ENCODE peak calls at places on chromosomes 11 and 22, in eight cellular contexts. F, E, I, O, S, T, K and Q are unnamed samples.
A peak's percentile ranks its signal among the peaks of the same experiment; 100 is the strongest.

GRCh38 chr11:33724644-33725035 is 11.6 kb downstream of the CD59 start:
- DNase-seq in F (peak; percentile 88), E (no peak), I (no peak), O (no peak), S (no peak), T (no peak), K (peak; percentile 65), Q (no peak)

GRCh38 chr11:67463186-67463585 is 5.9 kb downstream of the TMEM134 start:
- DNase-seq in F (no peak), E (no peak), I (no peak), O (no peak), S (no peak), T (no peak), K (no peak), Q (no peak)

GRCh38 chr11:132088551-132088950 is 718.1 kb downstream of the NTM start:
- DNase-seq in F (no peak), E (no peak), I (no peak), O (no peak), S (no peak), T (no peak), K (no peak), Q (no peak)

GRCh38 chr11:66371627-66372415 is at the start of gene SLC29A2:
- DNase-seq in F (no peak), E (peak; percentile 75), I (peak; percentile 98), O (peak; percentile 53), S (peak; percentile 88), T (peak; percentile 69), K (peak; percentile 61), Q (no peak)

GRCh38 chr11:17734418-17734911 is at the start of gene KCNC1:
- DNase-seq in F (no peak), E (no peak), I (peak; percentile 39), O (peak; percentile 55), S (no peak), T (no peak), K (no peak), Q (no peak)

GRCh38 chr22:46607483-46608114 is 12.6 kb upstream of the GRAMD4 start:
- DNase-seq in F (no peak), E (no peak), I (no peak), O (no peak), S (no peak), T (no peak), K (no peak), Q (no peak)

GRCh38 chr11:102332611-102332994 is 14.4 kb upstream of the BIRC2 start:
- DNase-seq in F (no peak), E (no peak), I (no peak), O (no peak), S (no peak), T (no peak), K (no peak), Q (no peak)

GRCh38 chr11:57300785-57301184 is 24.0 kb downstream of the TNKS1BP1 start:
- DNase-seq in F (no peak), E (no peak), I (no peak), O (peak; percentile 18), S (no peak), T (no peak), K (no peak), Q (no peak)

GRCh38 chr11:72091292-72091691 is 10.6 kb downstream of the LRRC51 start:
- DNase-seq in F (peak; percentile 78), E (peak; percentile 67), I (peak; percentile 81), O (peak; percentile 72), S (peak; percentile 71), T (no peak), K (peak; percentile 78), Q (no peak)

GRCh38 chr11:79708319-79708928 is 267.6 kb upstream of the TENM4 start:
- DNase-seq in F (no peak), E (no peak), I (peak; percentile 74), O (no peak), S (no peak), T (no peak), K (no peak), Q (no peak)

GRCh38 chr11:117907276-117908110 is 21.7 kb downstream of the TMPRSS13 start:
- DNase-seq in F (peak; percentile 82), E (peak; percentile 84), I (peak; percentile 98), O (peak; percentile 85), S (peak; percentile 68), T (no peak), K (peak; percentile 87), Q (peak; percentile 78)

GRCh38 chr11:112247198-112247597 is 13.5 kb downstream of the PLET1 start:
- DNase-seq in F (no peak), E (no peak), I (no peak), O (no peak), S (no peak), T (no peak), K (no peak), Q (no peak)

GRCh38 chr11:49432242-49432848 is 223.9 kb upstream of the FOLH1 start:
- DNase-seq in F (no peak), E (no peak), I (no peak), O (no peak), S (no peak), T (no peak), K (no peak), Q (no peak)

GRCh38 chr11:10654211-10655150 is 39.1 kb downstream of the IRAG1 start:
- DNase-seq in F (no peak), E (no peak), I (peak; percentile 73), O (no peak), S (no peak), T (no peak), K (no peak), Q (no peak)

GRCh38 chr11:18526130-18526520 is 617 bp downstream of the TSG101 start:
- DNase-seq in F (no peak), E (no peak), I (no peak), O (no peak), S (no peak), T (no peak), K (no peak), Q (no peak)

GRCh38 chr22:30198152-30198845 is 48.3 kb downstream of the LIF start:
- DNase-seq in F (no peak), E (no peak), I (no peak), O (no peak), S (no peak), T (no peak), K (no peak), Q (no peak)

GRCh38 chr11:105227363-105227762 is 87.8 kb upstream of the CARD18 start:
- DNase-seq in F (no peak), E (no peak), I (no peak), O (no peak), S (no peak), T (no peak), K (no peak), Q (no peak)

GRCh38 chr22:38258895-38259294 is 13.9 kb downstream of the TMEM184B start:
- DNase-seq in F (no peak), E (no peak), I (no peak), O (no peak), S (no peak), T (no peak), K (no peak), Q (peak; percentile 88)

GRCh38 chr11:22193348-22194051 is 615 bp downstream of the ANO5 start:
- DNase-seq in F (peak; percentile 19), E (peak; percentile 11), I (peak; percentile 62), O (peak; percentile 38), S (peak; percentile 26), T (peak; percentile 65), K (peak; percentile 41), Q (peak; percentile 67)

GRCh38 chr11:68880851-68881250 is 22.8 kb downstream of the MRPL21 start:
- DNase-seq in F (no peak), E (no peak), I (no peak), O (peak; percentile 21), S (no peak), T (no peak), K (no peak), Q (no peak)

GRCh38 chr22:35547993-35548761 is 7.5 kb downstream of the RASD2 start:
- DNase-seq in F (no peak), E (no peak), I (peak; percentile 47), O (no peak), S (no peak), T (no peak), K (no peak), Q (no peak)

GRCh38 chr22:35546886-35547285 is 6.3 kb downstream of the RASD2 start:
- DNase-seq in F (no peak), E (no peak), I (no peak), O (no peak), S (no peak), T (no peak), K (no peak), Q (no peak)

GRCh38 chr22:35551549-35552177 is 11.0 kb downstream of the RASD2 start:
- DNase-seq in F (no peak), E (no peak), I (no peak), O (no peak), S (no peak), T (no peak), K (no peak), Q (no peak)

GRCh38 chr22:35548762-35549106 is 8.1 kb downstream of the RASD2 start:
- DNase-seq in F (no peak), E (no peak), I (no peak), O (no peak), S (no peak), T (no peak), K (no peak), Q (no peak)

GRCh38 chr22:35549338-35549737 is 8.7 kb downstream of the RASD2 start:
- DNase-seq in F (no peak), E (peak; percentile 36), I (peak; percentile 85), O (peak; percentile 70), S (no peak), T (no peak), K (no peak), Q (no peak)
- H3K27ac ChIP-seq in F (no peak overlapping the region), E (no peak overlapping the region), I (peak overlapping the region; percentile 46), O (peak overlapping the region; percentile 17), S (no peak overlapping the region), T (no peak overlapping the region), K (no peak overlapping the region), Q (no peak overlapping the region)

DNA sequence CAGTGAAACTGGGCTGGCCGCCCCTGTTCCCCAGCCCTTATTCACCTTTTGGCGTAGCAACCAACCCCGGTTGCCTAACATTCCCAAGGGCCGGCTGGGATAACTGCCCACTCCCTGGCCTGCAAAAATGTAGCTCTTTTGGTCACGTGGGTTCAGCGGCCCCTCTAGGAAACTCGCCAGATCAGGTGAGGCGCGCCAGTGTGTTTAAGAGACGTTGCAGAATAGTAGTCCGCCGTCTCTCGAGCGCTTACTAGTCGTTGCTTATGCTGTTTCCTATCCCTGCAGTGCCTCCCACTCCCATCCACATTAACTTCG is 592 bp downstream of the CEP57 start:
- DNase-seq in F (peak; percentile 55), E (no peak), I (peak; percentile 66), O (peak; percentile 54), S (peak; percentile 71), T (peak; percentile 93), K (peak; percentile 74), Q (peak; percentile 85)
- H3K4me3 ChIP-seq in F (peak overlapping the region; percentile 94), E (peak overlapping the region; percentile 73), I (peak overlapping the region; percentile 91), O (peak overlapping the region; percentile 96), S (peak overlapping the region; percentile 81), T (peak overlapping the region; percentile 82), K (peak overlapping the region; percentile 56), Q (peak overlapping the region; percentile 89)

GRCh38 chr11:75497788-75498404 is 27.8 kb downstream of the GDPD5 start:
- DNase-seq in F (no peak), E (no peak), I (no peak), O (no peak), S (no peak), T (no peak), K (no peak), Q (peak; percentile 57)
- H3K27ac ChIP-seq in F (peak overlapping the region; percentile 32), E (no peak overlapping the region), I (no peak overlapping the region), O (no peak overlapping the region), S (no peak overlapping the region), T (no peak overlapping the region), K (no peak overlapping the region), Q (peak overlapping the region; percentile 86)

DNA sequence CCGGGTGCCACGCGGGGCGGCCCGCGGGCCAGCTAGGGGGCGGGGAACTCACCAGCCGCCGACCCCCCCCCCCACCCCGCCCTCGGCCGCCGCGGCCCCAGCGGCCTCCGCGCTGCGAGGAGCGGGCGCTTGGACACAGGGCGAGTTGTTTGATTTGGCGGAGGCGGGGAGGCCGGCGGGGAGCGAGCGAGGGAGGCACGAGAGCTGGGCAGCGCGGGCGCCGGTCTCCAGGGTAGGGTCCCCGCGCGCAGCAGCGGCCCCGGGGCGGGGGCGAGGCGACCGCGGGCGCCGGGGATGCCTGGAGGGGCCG is 64.3 kb downstream of the NAV2 start:
- DNase-seq in F (no peak), E (no peak), I (no peak), O (no peak), S (peak; percentile 75), T (peak; percentile 83), K (peak; percentile 63), Q (peak; percentile 74)
- H3K4me3 ChIP-seq in F (peak overlapping the region; percentile 52), E (peak overlapping the region; percentile 62), I (no peak overlapping the region), O (peak overlapping the region; percentile 64), S (peak overlapping the region; percentile 61), T (peak overlapping the region; percentile 44), K (peak overlapping the region; percentile 66), Q (peak overlapping the region; percentile 80)